ENCODE peak calls at places on chromosome X, in eight cellular contexts. V is caudate nucleus; U is HFFc6; M is dermis microvascular lymphatic vessel endothelial cell; T is trophoblast cell; N is EH; Z is SW480; E is activated naive CD8-positive, alpha-beta T cell treated with anti-CD3 and anti-CD28 coated beads, Interleukin-2, amount 50 U/mL, for 24 hours. O is an unnamed sample.

GRCh38 chrX:120677017-120677652 is 47.3 kb upstream of the C1GALT1C1 start:
- DNase-seq in Z (no peak), T (no peak), N (no peak), U (no peak), E (no peak), V (no peak), M (no peak), O (no peak)

GRCh38 chrX:2761246-2761645 is 9.4 kb downstream of the XG start:
- DNase-seq in T (no peak), Z (no peak), N (no peak), U (no peak), V (no peak), M (no peak), E (no peak), O (no peak)

GRCh38 chrX:54494970-54495813 is 842 bp downstream of the FGD1 start:
- DNase-seq in E (no peak), Z (no peak), U (no peak), M (peak), T (no peak), V (no peak), N (peak), O (no peak)

GRCh38 chrX:2691543-2692220 is 587 bp downstream of the CD99 start:
- DNase-seq in N (no peak), U (peak), V (no peak), M (no peak), E (peak), T (no peak), Z (peak), O (no peak)

GRCh38 chrX:18406531-18407266 is 18.7 kb upstream of the CDKL5 start:
- DNase-seq in Z (no peak), T (no peak), E (no peak), V (no peak), U (no peak), M (peak), N (peak), O (peak)

GRCh38 chrX:129823115-129823514 is 20.6 kb downstream of the ZDHHC9 start:
- DNase-seq in E (peak), T (peak), M (peak), V (no peak), U (no peak), N (peak), Z (no peak), O (peak)

GRCh38 chrX:69014200-69014599 is 151.1 kb downstream of the PJA1 start:
- DNase-seq in T (no peak), U (no peak), Z (no peak), M (peak), V (no peak), E (no peak), N (peak), O (no peak)

GRCh38 chrX:77446029-77446585 is 1.1 kb upstream of the FGF16 start:
- DNase-seq in M (peak), N (no peak), Z (no peak), T (no peak), E (peak), V (no peak), U (no peak), O (no peak)

GRCh38 chrX:44036336-44036735 is 63.1 kb upstream of the NDP start:
- DNase-seq in E (no peak), Z (no peak), V (no peak), U (peak), N (peak), M (peak), T (peak), O (peak)

GRCh38 chrX:154714925-154715324 is 36.0 kb downstream of the GAB3 start:
- DNase-seq in M (peak), N (peak), V (peak), T (peak), Z (peak), E (no peak), U (peak), O (peak)

GRCh38 chrX:95716841-95717240 is 967.8 kb upstream of the DIAPH2 start:
- DNase-seq in T (no peak), V (no peak), E (no peak), U (no peak), M (no peak), N (no peak), Z (no peak), O (no peak)

GRCh38 chrX:36019164-36019563 is 99.6 kb downstream of the CFAP47 start:
- DNase-seq in Z (no peak), M (no peak), N (no peak), E (no peak), T (no peak), V (no peak), U (no peak), O (no peak)

GRCh38 chrX:28223469-28223868 is 242.2 kb upstream of the DCAF8L1 start:
- DNase-seq in M (no peak), T (no peak), Z (no peak), E (no peak), V (no peak), N (no peak), U (no peak), O (no peak)

O was measured in RCC 7860.